ENCODE peak calls at places on chromosomes 6 and 20, in six cellular contexts. L is left lung, R is left ventricle myocardium inferior, G is neuronal stem cell, I is lung, D is body of pancreas. W is an unnamed sample.

GRCh38 chr20:15654208-15654649 is 919.0 kb downstream of the KIF16B start:
- DNase-seq in L (no peak), R (no peak), G (peak; percentile 54), I (peak; percentile 30), D (peak; percentile 39), W (no peak)

GRCh38 chr6:7911345-7911725 is 747 bp upstream of the TXNDC5 start:
- DNase-seq in L (no peak), R (no peak), G (no peak), I (no peak), D (no peak), W (no peak)

GRCh38 chr20:24470782-24471582 is 1.6 kb downstream of the SYNDIG1 start:
- DNase-seq in L (no peak), R (no peak), G (peak; percentile 15), I (no peak), D (no peak), W (no peak)

GRCh38 chr6:41767112-41767946 is 12.4 kb downstream of the FRS3 start:
- DNase-seq in L (no peak), R (peak; percentile 31), G (no peak), I (peak; percentile 68), D (peak; percentile 70), W (no peak)

GRCh38 chr6:47308674-47309325 is 905 bp downstream of the TNFRSF21 start:
- DNase-seq in L (peak; percentile 38), R (peak; percentile 32), G (peak; percentile 37), I (no peak), D (peak; percentile 27), W (no peak)

GRCh38 chr6:26311385-26312095 is 53.5 kb upstream of the BTN3A2 start:
- DNase-seq in L (no peak), R (no peak), G (no peak), I (peak; percentile 37), D (peak; percentile 47), W (peak; percentile 25)

GRCh38 chr6:128532827-128533226 is 12.4 kb upstream of the PTPRK start:
- DNase-seq in L (no peak), R (no peak), G (no peak), I (no peak), D (no peak), W (no peak)

GRCh38 chr20:48897298-48898044 is 24.0 kb upstream of the ARFGEF2 start:
- DNase-seq in L (no peak), R (no peak), G (no peak), I (no peak), D (no peak), W (no peak)

GRCh38 chr6:130675072-130675471 is 152.1 kb upstream of the SMLR1 start:
- DNase-seq in L (no peak), R (no peak), G (no peak), I (no peak), D (no peak), W (no peak)

GRCh38 chr6:18269253-18269652 is 4.9 kb upstream of the DEK start:
- DNase-seq in L (no peak), R (no peak), G (no peak), I (no peak), D (no peak), W (no peak)

GRCh38 chr20:19588731-19589130 is 169.3 kb upstream of the RIN2 start:
- DNase-seq in L (no peak), R (no peak), G (no peak), I (no peak), D (no peak), W (no peak)

GRCh38 chr20:1722513-1723050 is 65.0 kb upstream of the SIRPG start:
- DNase-seq in L (no peak), R (no peak), G (no peak), I (no peak), D (no peak), W (no peak)

GRCh38 chr20:17735959-17736621 is 36.3 kb downstream of the BANF2 start:
- DNase-seq in L (no peak), R (no peak), G (no peak), I (no peak), D (no peak), W (no peak)

GRCh38 chr20:25353368-25353753 is 37.3 kb downstream of the ABHD12 start:
- DNase-seq in L (no peak), R (no peak), G (no peak), I (no peak), D (no peak), W (no peak)

GRCh38 chr6:136784910-136785746 is 7.1 kb downstream of the MAP3K5 start:
- DNase-seq in L (peak; percentile 83), R (peak; percentile 47), G (no peak), I (peak; percentile 59), D (peak; percentile 48), W (no peak)

GRCh38 chr20:24948939-24949679 is at the start of gene CST7:
- DNase-seq in L (no peak), R (no peak), G (no peak), I (peak; percentile 37), D (no peak), W (peak; percentile 78)

GRCh38 chr6:37894585-37894984 is 75.1 kb downstream of the ZFAND3 start:
- DNase-seq in L (no peak), R (no peak), G (no peak), I (no peak), D (no peak), W (no peak)

GRCh38 chr6:37884548-37884947 is 65.0 kb downstream of the ZFAND3 start:
- DNase-seq in L (no peak), R (no peak), G (no peak), I (no peak), D (no peak), W (no peak)

GRCh38 chr6:37893262-37893661 is 73.7 kb downstream of the ZFAND3 start:
- DNase-seq in L (no peak), R (no peak), G (no peak), I (no peak), D (no peak), W (no peak)

GRCh38 chr6:37891072-37891471 is 71.5 kb downstream of the ZFAND3 start:
- DNase-seq in L (no peak), R (no peak), G (no peak), I (no peak), D (no peak), W (no peak)

DNA sequence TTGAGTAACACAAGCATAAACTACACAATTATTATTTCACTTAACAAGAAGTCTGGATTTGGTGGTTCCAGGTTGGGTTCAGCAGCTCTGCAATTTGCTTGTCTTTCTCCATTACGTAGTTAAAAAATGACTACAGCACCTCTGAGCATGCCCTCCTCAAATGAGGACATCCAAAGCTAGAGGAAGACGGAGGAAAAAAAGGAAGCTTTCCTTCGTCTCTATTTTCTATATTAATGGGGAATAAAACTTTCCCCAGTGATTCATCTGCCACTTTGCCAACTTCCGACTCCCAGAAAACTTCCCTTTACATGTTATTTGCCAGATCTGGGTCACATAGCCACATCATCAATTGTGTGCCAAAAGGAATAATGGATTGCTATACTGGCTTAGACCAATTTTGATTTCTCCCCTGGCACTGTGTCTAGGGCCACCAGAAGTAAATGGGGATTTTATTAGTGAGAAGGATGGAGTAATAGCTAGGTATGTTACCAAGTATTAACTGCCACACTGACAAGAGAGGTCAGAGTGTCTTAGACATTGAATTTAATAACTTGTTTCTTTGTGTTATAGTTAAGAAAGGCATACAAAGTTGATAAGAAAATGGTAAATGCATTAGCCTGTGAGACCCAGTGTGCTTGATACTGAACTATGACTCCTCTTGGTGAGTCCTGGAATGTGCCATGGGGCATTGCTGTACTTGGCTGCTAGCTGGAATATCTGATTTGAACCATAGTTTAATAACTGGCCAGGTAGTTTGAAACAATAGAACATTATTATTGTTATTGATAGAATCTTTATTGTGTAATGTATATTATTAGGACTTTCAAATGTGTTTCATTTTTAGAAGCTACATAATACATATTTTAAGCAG is 69.7 kb downstream of the ZFAND3 start:
- DNase-seq in L (no peak), R (no peak), G (no peak), I (no peak), D (no peak), W (no peak)
- H3K27ac ChIP-seq in L (no peak overlapping the region), R (no peak overlapping the region), G (no peak overlapping the region), I (no peak overlapping the region), D (no peak overlapping the region), W (no peak overlapping the region)

GRCh38 chr20:12927489-12927888 is 81.3 kb upstream of the SPTLC3 start:
- DNase-seq in L (no peak), R (no peak), G (no peak), I (no peak), D (no peak), W (no peak)

GRCh38 chr20:12925863-12926547 is 82.8 kb upstream of the SPTLC3 start:
- DNase-seq in L (no peak), R (no peak), G (no peak), I (no peak), D (no peak), W (no peak)

GRCh38 chr20:12928755-12929401 is 79.9 kb upstream of the SPTLC3 start:
- DNase-seq in L (no peak), R (no peak), G (no peak), I (no peak), D (no peak), W (no peak)

GRCh38 chr20:12925214-12925755 is 83.5 kb upstream of the SPTLC3 start:
- DNase-seq in L (no peak), R (no peak), G (peak; percentile 63), I (peak; percentile 44), D (peak; percentile 63), W (no peak)

GRCh38 chr20:12928358-12928754 is 80.4 kb upstream of the SPTLC3 start:
- DNase-seq in L (no peak), R (no peak), G (no peak), I (no peak), D (no peak), W (no peak)
- H3K9me3 ChIP-seq in L (no peaks in the 10 kb centered on the region), R (no peaks in the 10 kb centered on the region), G (no peaks in the 10 kb centered on the region), I (no peaks in the 10 kb centered on the region), D (no peaks in the 10 kb centered on the region), W (no peaks in the 10 kb centered on the region)

DNA sequence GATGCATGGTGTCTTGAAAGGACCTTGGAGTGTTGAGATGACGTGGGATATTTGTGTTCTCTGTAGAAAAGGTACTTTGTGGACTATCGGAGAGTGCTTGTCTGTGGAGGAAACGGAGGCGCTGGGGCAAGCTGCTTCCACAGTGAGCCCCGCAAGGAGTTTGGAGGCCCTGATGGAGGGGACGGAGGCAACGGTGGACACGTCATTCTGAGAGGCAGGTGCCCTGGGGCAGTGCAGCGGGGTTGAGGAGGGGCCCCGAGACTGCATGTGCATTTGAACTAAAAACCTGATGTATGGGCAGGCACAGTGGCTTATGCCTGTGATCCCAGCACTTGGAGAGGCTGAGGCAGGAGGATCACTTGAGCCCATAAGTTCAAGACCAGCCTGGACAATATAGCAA is 12.9 kb downstream of the MTG2 start:
- DNase-seq in L (no peak), R (no peak), G (no peak), I (no peak), D (no peak), W (no peak)
- H3K36me3 ChIP-seq in L (peaks cover 91% of the 10 kb centered on the region), R (peaks cover 71% of the 10 kb centered on the region), G (peaks cover 26% of the 10 kb centered on the region), I (peaks cover 39% of the 10 kb centered on the region), D (peaks cover 11% of the 10 kb centered on the region), W (peaks cover 38% of the 10 kb centered on the region)

DNA sequence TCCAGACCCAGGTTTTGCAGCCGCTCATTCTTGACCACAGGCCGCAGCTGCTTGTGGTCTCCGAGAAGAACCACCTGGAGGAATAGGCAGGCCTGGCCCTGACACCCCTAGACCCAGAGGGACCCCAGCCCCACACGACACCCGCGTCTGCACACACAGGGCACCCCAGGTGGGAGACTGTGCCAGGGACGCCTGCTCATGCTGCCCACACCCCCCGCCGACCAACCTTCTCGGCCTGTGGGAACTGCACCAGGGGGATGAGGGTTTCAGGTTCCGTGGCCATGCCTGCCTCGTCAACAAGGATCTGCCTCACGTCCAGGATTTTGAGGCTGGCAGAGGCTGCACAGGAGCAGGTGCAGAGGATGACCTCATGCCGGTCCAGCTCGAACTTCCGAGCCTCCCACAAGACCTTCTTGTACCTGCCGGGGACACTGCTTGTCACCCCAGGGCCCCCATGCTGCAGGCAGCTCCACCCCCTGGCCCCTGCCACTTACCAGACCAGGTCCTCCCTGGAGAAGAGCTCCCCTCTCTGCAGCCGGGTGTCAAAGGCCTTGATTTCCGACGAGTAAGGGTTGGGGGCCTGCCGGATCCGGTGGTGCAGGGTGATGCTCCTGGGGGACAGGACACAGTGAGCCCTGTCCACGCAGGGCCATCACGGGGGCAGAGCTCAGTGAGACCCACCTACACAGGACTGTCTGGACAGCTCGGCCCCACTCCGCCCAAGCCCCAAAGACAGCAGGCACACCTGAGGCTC is 7.1 kb downstream of the FNDC11 start:
- DNase-seq in L (no peak), R (no peak), G (no peak), I (no peak), D (no peak), W (no peak)
- H3K27ac ChIP-seq in L (no peak overlapping the region), R (no peak overlapping the region), G (no peak overlapping the region), I (no peak overlapping the region), D (no peak overlapping the region), W (no peak overlapping the region)